ENCODE peak calls at places on chromosomes 7 and 10, in eight cellular contexts. O is globus pallidus; L is astrocyte of the cerebellum; H is brain microvascular endothelial cell; J is neural progenitor cell; K is LoVo; S is activated CD8-positive, alpha-beta memory T cell treated with anti-CD3 and anti-CD28 coated beads for 48 hours; D is choroid plexus epithelial cell. G is an unnamed sample.

GRCh38 chr10:122441961-122442360 is 12.5 kb upstream of the ARMS2 start:
- DNase-seq in L (peak), O (no peak), J (no peak), K (peak), H (peak), S (no peak), D (peak), G (no peak)

GRCh38 chr7:18659746-18660145 is 164.2 kb downstream of the HDAC9 start:
- DNase-seq in J (no peak), K (no peak), S (no peak), D (no peak), O (no peak), L (no peak), H (no peak), G (no peak)

GRCh38 chr7:148697256-148697841 is 1.4 kb upstream of the CUL1 start:
- DNase-seq in J (no peak), H (peak), S (peak), K (no peak), O (peak), D (peak), L (no peak), G (peak)

GRCh38 chr10:66784796-66785195 is 141.0 kb upstream of the LRRTM3 start:
- DNase-seq in O (no peak), K (no peak), J (no peak), S (no peak), H (no peak), D (no peak), L (no peak), G (no peak)

GRCh38 chr10:95569368-95569767 is 8.2 kb upstream of the SORBS1 start:
- DNase-seq in D (peak), K (no peak), O (no peak), S (no peak), L (no peak), H (no peak), J (no peak), G (no peak)

GRCh38 chr7:80060218-80060806 is 74.3 kb upstream of the GNAI1 start:
- DNase-seq in H (no peak), K (peak), L (peak), O (peak), S (no peak), J (peak), D (peak), G (peak)

GRCh38 chr7:107115762-107116540 is 52.9 kb upstream of the HBP1 start:
- DNase-seq in D (no peak), H (no peak), K (no peak), L (no peak), S (no peak), J (no peak), O (no peak), G (no peak)

GRCh38 chr7:25250386-25250785 is 22.1 kb upstream of the NPVF start:
- DNase-seq in H (no peak), K (no peak), L (peak), S (no peak), D (no peak), J (no peak), O (no peak), G (no peak)

GRCh38 chr10:131660427-131660826 is 240.4 kb upstream of the PPP2R2D start:
- DNase-seq in O (no peak), S (no peak), J (no peak), D (no peak), K (no peak), L (no peak), H (no peak), G (no peak)

GRCh38 chr10:61040399-61041016 is 96.5 kb upstream of the RHOBTB1 start:
- DNase-seq in H (no peak), L (no peak), S (no peak), D (no peak), O (no peak), K (no peak), J (no peak), G (no peak)

GRCh38 chr7:30068117-30068516 is 39.9 kb downstream of the PLEKHA8 start:
- DNase-seq in S (no peak), J (no peak), L (peak), K (no peak), D (peak), H (peak), O (no peak), G (no peak)

GRCh38 chr7:128928159-128928558 is 9.6 kb upstream of the IRF5 start:
- DNase-seq in J (no peak), L (no peak), D (no peak), O (no peak), H (no peak), S (no peak), K (no peak), G (no peak)

GRCh38 chr7:68512466-68512865 is 1085.8 kb upstream of the AUTS2 start:
- DNase-seq in K (no peak), H (no peak), S (no peak), D (no peak), O (no peak), J (no peak), L (no peak), G (no peak)

GRCh38 chr10:408223-408622 is 273.0 kb downstream of the ZMYND11 start:
- DNase-seq in K (no peak), D (no peak), O (no peak), S (no peak), H (no peak), J (no peak), L (peak), G (no peak)

GRCh38 chr10:114306116-114306973 is 67.3 kb downstream of the VWA2 start:
- DNase-seq in L (peak), H (peak), D (peak), S (no peak), K (peak), O (no peak), J (no peak), G (no peak)

GRCh38 chr10:13037832-13038231 is 36.3 kb upstream of the CCDC3 start:
- DNase-seq in H (no peak), S (no peak), J (no peak), D (no peak), K (no peak), L (no peak), O (no peak), G (no peak)

GRCh38 chr7:76165973-76166403 is 35.7 kb upstream of the SRRM3 start:
- DNase-seq in K (no peak), S (no peak), D (no peak), L (no peak), J (no peak), O (no peak), H (no peak), G (no peak)

GRCh38 chr7:155369766-155370165 is 72.1 kb downstream of the INSIG1 start:
- DNase-seq in D (no peak), J (no peak), K (no peak), L (no peak), O (no peak), S (no peak), H (no peak), G (peak)

GRCh38 chr7:22642454-22642853 is 84.5 kb upstream of the IL6 start:
- DNase-seq in K (no peak), J (no peak), H (no peak), L (no peak), D (no peak), S (no peak), O (no peak), G (no peak)

GRCh38 chr10:593901-594457 is 95.5 kb downstream of the DIP2C start:
- DNase-seq in S (no peak), O (no peak), L (no peak), H (peak), D (no peak), J (no peak), K (no peak), G (no peak)

GRCh38 chr7:34222722-34223121 is 317.4 kb downstream of the BMPER start:
- DNase-seq in H (no peak), K (no peak), J (no peak), L (no peak), D (no peak), O (no peak), S (no peak), G (no peak)

GRCh38 chr10:52532650-52533290 is 218.7 kb downstream of the DKK1 start:
- DNase-seq in K (no peak), D (no peak), H (no peak), O (no peak), L (no peak), S (no peak), J (no peak), G (no peak)

GRCh38 chr10:128064615-128065580 is 61.3 kb downstream of the MKI67 start:
- DNase-seq in L (peak), K (no peak), S (peak), D (peak), O (peak), H (peak), J (no peak), G (no peak)

GRCh38 chr10:102785818-102786217 is 42.1 kb downstream of the WBP1L start:
- DNase-seq in K (no peak), L (no peak), J (no peak), S (no peak), H (no peak), D (peak), O (no peak), G (no peak)

GRCh38 chr10:75035975-75036708 is 75.3 kb upstream of the SAMD8 start:
- DNase-seq in J (no peak), L (no peak), O (no peak), D (no peak), K (no peak), H (no peak), S (no peak), G (no peak)

GRCh38 chr7:55476852-55477780 is 95.2 kb downstream of the VOPP1 start:
- DNase-seq in O (no peak), J (no peak), S (no peak), D (no peak), K (no peak), H (no peak), L (no peak), G (no peak)

GRCh38 chr10:132645630-132646442 is 108.2 kb downstream of the INPP5A start:
- DNase-seq in H (no peak), D (no peak), K (no peak), J (no peak), L (no peak), S (no peak), O (no peak), G (no peak)

GRCh38 chr10:91690412-91690811 is 57.5 kb upstream of the PPP1R3C start:
- DNase-seq in O (no peak), S (no peak), H (no peak), L (no peak), J (no peak), D (no peak), K (no peak), G (no peak)

GRCh38 chr10:76301950-76302349 is 870.5 kb downstream of the LRMDA start:
- DNase-seq in K (no peak), D (peak), H (no peak), S (no peak), O (no peak), L (no peak), J (no peak), G (peak)

GRCh38 chr10:79025113-79025832 is 43.5 kb upstream of the ZMIZ1 start:
- DNase-seq in H (no peak), L (no peak), S (no peak), K (no peak), O (no peak), D (no peak), J (peak), G (peak)

GRCh38 chr10:79322616-79323566 is 24.4 kb upstream of the PPIF start:
- DNase-seq in O (no peak), H (peak), S (peak), K (no peak), D (peak), J (no peak), L (peak), G (no peak)

GRCh38 chr7:133475655-133476054 is 222.8 kb downstream of the EXOC4 start:
- DNase-seq in H (no peak), D (no peak), O (no peak), S (no peak), J (no peak), K (no peak), L (no peak), G (no peak)

GRCh38 chr7:42876182-42877068 is 35.4 kb downstream of the C7orf25 start:
- DNase-seq in S (no peak), J (peak), L (peak), K (peak), H (peak), D (peak), O (peak), G (peak)

GRCh38 chr10:132710746-132711617 is 75.0 kb downstream of the NKX6-2 start:
- DNase-seq in O (no peak), H (no peak), J (no peak), S (no peak), K (no peak), D (no peak), L (no peak), G (no peak)

GRCh38 chr7:36658603-36659516 is 65.4 kb downstream of the AOAH start:
- DNase-seq in K (peak), J (peak), L (peak), H (peak), D (peak), O (peak), S (no peak), G (peak)

GRCh38 chr10:49056356-49056755 is 59.0 kb downstream of the VSTM4 start:
- DNase-seq in O (no peak), D (no peak), K (no peak), L (no peak), J (no peak), H (no peak), S (no peak), G (no peak)

GRCh38 chr7:81127991-81128390 is 209.1 kb upstream of the SEMA3C start:
- DNase-seq in J (no peak), L (no peak), S (no peak), D (no peak), K (no peak), O (no peak), H (no peak), G (no peak)

GRCh38 chr7:101666751-101667150 is 37.7 kb upstream of the MYL10 start:
- DNase-seq in J (no peak), L (no peak), D (no peak), H (no peak), S (no peak), K (no peak), O (no peak), G (no peak)